ENCODE peak calls at places on chromosomes 3 and 15, in four cellular contexts. One of them, this sample, is unnamed.

GRCh38 chr3:42705962-42706585 is 3.5 kb upstream of the HHATL start:
- DNase-seq in choroid plexus epithelial cell: no peak
- DNase-seq in Calu3: no peak
- DNase-seq in osteocyte: peak; percentile 70
- DNase-seq in this sample: no peak

GRCh38 chr3:122033018-122033417 is 11.0 kb upstream of the ILDR1 start:
- DNase-seq in choroid plexus epithelial cell: no peak
- DNase-seq in Calu3: no peak
- DNase-seq in osteocyte: no peak
- DNase-seq in this sample: no peak

GRCh38 chr3:40725026-40725425 is 200.3 kb downstream of the ZNF621 start:
- DNase-seq in choroid plexus epithelial cell: no peak
- DNase-seq in Calu3: no peak
- DNase-seq in osteocyte: no peak
- DNase-seq in this sample: no peak

GRCh38 chr3:101146946-101147345 is 153.7 kb upstream of the ABI3BP start:
- DNase-seq in choroid plexus epithelial cell: peak; percentile 45
- DNase-seq in Calu3: no peak
- DNase-seq in osteocyte: no peak
- DNase-seq in this sample: no peak

GRCh38 chr3:49158108-49158709 is 7.9 kb downstream of the CCDC71 start:
- DNase-seq in choroid plexus epithelial cell: no peak
- DNase-seq in Calu3: peak; percentile 60
- DNase-seq in osteocyte: no peak
- DNase-seq in this sample: no peak

GRCh38 chr3:4587061-4587837 is 94.1 kb downstream of the ITPR1 start:
- DNase-seq in choroid plexus epithelial cell: no peak
- DNase-seq in Calu3: no peak
- DNase-seq in osteocyte: no peak
- DNase-seq in this sample: no peak

GRCh38 chr3:43034911-43035310 is 55.8 kb downstream of the GASK1A start:
- DNase-seq in choroid plexus epithelial cell: no peak
- DNase-seq in Calu3: no peak
- DNase-seq in osteocyte: peak; percentile 64
- DNase-seq in this sample: no peak

GRCh38 chr3:156705761-156706631 is 31.6 kb downstream of the TIPARP start:
- DNase-seq in choroid plexus epithelial cell: peak; percentile 39
- DNase-seq in Calu3: no peak
- DNase-seq in osteocyte: no peak
- DNase-seq in this sample: no peak

GRCh38 chr15:58444658-58445332 is 13.0 kb downstream of the LIPC start:
- DNase-seq in choroid plexus epithelial cell: no peak
- DNase-seq in Calu3: no peak
- DNase-seq in osteocyte: no peak
- DNase-seq in this sample: no peak

GRCh38 chr3:79139395-79140060 is 628.3 kb downstream of the ROBO1 start:
- DNase-seq in choroid plexus epithelial cell: peak; percentile 26
- DNase-seq in Calu3: no peak
- DNase-seq in osteocyte: no peak
- DNase-seq in this sample: no peak

GRCh38 chr15:60339236-60339635 is 58.5 kb downstream of the ANXA2 start:
- DNase-seq in choroid plexus epithelial cell: no peak
- DNase-seq in Calu3: no peak
- DNase-seq in osteocyte: no peak
- DNase-seq in this sample: no peak

GRCh38 chr15:60337069-60337468 is 60.7 kb downstream of the ANXA2 start:
- DNase-seq in choroid plexus epithelial cell: no peak
- DNase-seq in Calu3: no peak
- DNase-seq in osteocyte: no peak
- DNase-seq in this sample: no peak

GRCh38 chr15:60343221-60343970 is 54.4 kb downstream of the ANXA2 start:
- DNase-seq in choroid plexus epithelial cell: peak; percentile 55
- DNase-seq in Calu3: no peak
- DNase-seq in osteocyte: no peak
- DNase-seq in this sample: no peak

GRCh38 chr15:60340207-60340921 is 57.4 kb downstream of the ANXA2 start:
- DNase-seq in choroid plexus epithelial cell: peak; percentile 36
- DNase-seq in Calu3: no peak
- DNase-seq in osteocyte: no peak
- DNase-seq in this sample: no peak

GRCh38 chr15:60338810-60339209 is 59.0 kb downstream of the ANXA2 start:
- DNase-seq in choroid plexus epithelial cell: no peak
- DNase-seq in Calu3: peak; percentile 45
- DNase-seq in osteocyte: no peak
- DNase-seq in this sample: no peak
- TF ChIP-seq CTCF in choroid plexus epithelial cell: no peak
- TF ChIP-seq CTCF in Calu3: no peak
- TF ChIP-seq CTCF in osteocyte: no peak
- TF ChIP-seq CTCF in this sample: no peak

GRCh38 chr3:462851-463250 is 266.3 kb downstream of the CHL1 start:
- DNase-seq in choroid plexus epithelial cell: no peak
- DNase-seq in Calu3: no peak
- DNase-seq in osteocyte: no peak
- DNase-seq in this sample: no peak

GRCh38 chr3:473284-473800 is 276.8 kb downstream of the CHL1 start:
- DNase-seq in choroid plexus epithelial cell: no peak
- DNase-seq in Calu3: no peak
- DNase-seq in osteocyte: no peak
- DNase-seq in this sample: no peak

GRCh38 chr3:464255-464654 is 267.7 kb downstream of the CHL1 start:
- DNase-seq in choroid plexus epithelial cell: no peak
- DNase-seq in Calu3: no peak
- DNase-seq in osteocyte: no peak
- DNase-seq in this sample: no peak

GRCh38 chr3:463793-464192 is 267.2 kb downstream of the CHL1 start:
- DNase-seq in choroid plexus epithelial cell: no peak
- DNase-seq in Calu3: no peak
- DNase-seq in osteocyte: no peak
- DNase-seq in this sample: no peak

GRCh38 chr3:468172-468571 is 271.6 kb downstream of the CHL1 start:
- DNase-seq in choroid plexus epithelial cell: no peak
- DNase-seq in Calu3: peak; percentile 6
- DNase-seq in osteocyte: no peak
- DNase-seq in this sample: no peak
- TF ChIP-seq CTCF in choroid plexus epithelial cell: peak; percentile 40
- TF ChIP-seq CTCF in Calu3: peak; percentile 34
- TF ChIP-seq CTCF in osteocyte: peak; percentile 8
- TF ChIP-seq CTCF in this sample: no peak

GRCh38 chr3:172615296-172615695 is 92.1 kb upstream of the TNFSF10 start:
- DNase-seq in choroid plexus epithelial cell: no peak
- DNase-seq in Calu3: no peak
- DNase-seq in osteocyte: no peak
- DNase-seq in this sample: no peak

GRCh38 chr3:172613845-172614244 is 90.6 kb upstream of the TNFSF10 start:
- DNase-seq in choroid plexus epithelial cell: no peak
- DNase-seq in Calu3: no peak
- DNase-seq in osteocyte: no peak
- DNase-seq in this sample: no peak

GRCh38 chr3:172616061-172616461 is 92.8 kb upstream of the TNFSF10 start:
- DNase-seq in choroid plexus epithelial cell: peak; percentile 67
- DNase-seq in Calu3: no peak
- DNase-seq in osteocyte: no peak
- DNase-seq in this sample: no peak

GRCh38 chr3:172614340-172615274 is 91.4 kb upstream of the TNFSF10 start:
- DNase-seq in choroid plexus epithelial cell: no peak
- DNase-seq in Calu3: no peak
- DNase-seq in osteocyte: no peak
- DNase-seq in this sample: no peak

DNA sequence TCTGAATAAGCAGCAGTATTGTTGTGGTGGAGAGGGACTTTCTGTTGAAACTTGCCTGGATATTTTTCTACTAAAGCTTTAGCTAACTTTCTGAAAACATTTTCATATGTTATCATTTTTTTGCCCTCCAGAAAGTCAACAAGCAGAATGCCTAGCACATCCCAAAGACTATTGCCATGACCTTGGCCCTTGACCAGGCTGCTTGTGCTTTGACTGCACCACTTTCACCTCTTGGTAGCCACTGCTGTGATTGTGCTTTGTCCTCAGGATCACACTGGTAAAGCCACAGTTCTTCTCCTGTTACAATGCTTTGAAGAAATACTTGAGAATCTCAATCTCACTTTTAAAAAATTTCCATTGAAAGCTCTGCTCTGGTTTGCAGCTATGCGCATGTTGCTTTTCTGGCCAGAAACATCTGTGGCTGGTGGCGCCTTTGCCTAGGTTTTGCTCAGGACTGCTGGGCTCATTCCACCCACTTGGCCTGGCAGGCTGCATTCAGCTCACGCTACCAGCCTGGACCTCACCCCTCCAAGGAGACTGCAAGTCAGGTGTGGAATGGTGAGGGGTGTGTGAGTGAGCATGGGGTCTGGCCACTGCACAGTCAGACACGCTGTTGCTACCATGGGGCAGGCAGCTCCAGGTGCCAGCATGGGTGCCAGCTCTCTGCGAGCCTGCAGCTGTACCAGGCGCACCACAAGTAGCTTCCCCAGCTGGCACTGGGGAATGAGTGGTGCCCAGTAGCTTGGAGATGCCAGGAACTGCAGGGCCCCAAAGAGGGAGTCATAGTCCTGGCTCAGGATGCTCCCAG is 89.8 kb upstream of the TNFSF10 start:
- DNase-seq in choroid plexus epithelial cell: no peak
- DNase-seq in Calu3: no peak
- DNase-seq in osteocyte: no peak
- DNase-seq in this sample: no peak
- TF ChIP-seq CTCF in choroid plexus epithelial cell: no peak
- TF ChIP-seq CTCF in Calu3: no peak
- TF ChIP-seq CTCF in osteocyte: no peak
- TF ChIP-seq CTCF in this sample: no peak

GRCh38 chr3:160486459-160486869 is 36.9 kb upstream of the TRIM59 start:
- DNase-seq in choroid plexus epithelial cell: peak; percentile 79
- DNase-seq in Calu3: peak; percentile 19
- DNase-seq in osteocyte: no peak
- DNase-seq in this sample: peak; percentile 36
- TF ChIP-seq CTCF in choroid plexus epithelial cell: peak; percentile 49
- TF ChIP-seq CTCF in Calu3: peak; percentile 73
- TF ChIP-seq CTCF in osteocyte: peak; percentile 67
- TF ChIP-seq CTCF in this sample: peak; percentile 41

GRCh38 chr3:149487598-149488197 is 13.2 kb downstream of the TM4SF4 start:
- DNase-seq in choroid plexus epithelial cell: no peak
- DNase-seq in Calu3: peak; percentile 79
- DNase-seq in osteocyte: no peak
- DNase-seq in this sample: no peak
- TF ChIP-seq CTCF in choroid plexus epithelial cell: peak; percentile 49
- TF ChIP-seq CTCF in Calu3: peak; percentile 91
- TF ChIP-seq CTCF in osteocyte: no peak
- TF ChIP-seq CTCF in this sample: peak; percentile 10

GRCh38 chr15:43190178-43190577 is 5.0 kb downstream of the CCNDBP1 start:
- DNase-seq in choroid plexus epithelial cell: peak; percentile 65
- DNase-seq in Calu3: no peak
- DNase-seq in osteocyte: no peak
- DNase-seq in this sample: no peak

GRCh38 chr15:43185161-43186002 is at the start of gene CCNDBP1:
- DNase-seq in choroid plexus epithelial cell: peak; percentile 46
- DNase-seq in Calu3: peak; percentile 92
- DNase-seq in osteocyte: peak; percentile 91
- DNase-seq in this sample: peak; percentile 66

GRCh38 chr15:43186003-43186353 is 775 bp downstream of the CCNDBP1 start:
- DNase-seq in choroid plexus epithelial cell: no peak
- DNase-seq in Calu3: peak; percentile 2
- DNase-seq in osteocyte: no peak
- DNase-seq in this sample: no peak

GRCh38 chr15:43189296-43189695 is 4.1 kb downstream of the CCNDBP1 start:
- DNase-seq in choroid plexus epithelial cell: no peak
- DNase-seq in Calu3: no peak
- DNase-seq in osteocyte: no peak
- DNase-seq in this sample: no peak

GRCh38 chr15:43187544-43188155 is 2.4 kb downstream of the CCNDBP1 start:
- DNase-seq in choroid plexus epithelial cell: peak; percentile 86
- DNase-seq in Calu3: no peak
- DNase-seq in osteocyte: no peak
- DNase-seq in this sample: peak; percentile 30
- TF ChIP-seq CTCF in choroid plexus epithelial cell: peak; percentile 72
- TF ChIP-seq CTCF in Calu3: no peak
- TF ChIP-seq CTCF in osteocyte: peak; percentile 74
- TF ChIP-seq CTCF in this sample: peak; percentile 69

GRCh38 chr15:69209661-69210060 is 49.2 kb downstream of the GLCE start:
- DNase-seq in choroid plexus epithelial cell: no peak
- DNase-seq in Calu3: no peak
- DNase-seq in osteocyte: no peak
- DNase-seq in this sample: no peak

GRCh38 chr15:69215636-69216035 is 55.2 kb downstream of the GLCE start:
- DNase-seq in choroid plexus epithelial cell: no peak
- DNase-seq in Calu3: no peak
- DNase-seq in osteocyte: no peak
- DNase-seq in this sample: no peak

GRCh38 chr15:69217381-69217780 is 56.9 kb downstream of the GLCE start:
- DNase-seq in choroid plexus epithelial cell: no peak
- DNase-seq in Calu3: no peak
- DNase-seq in osteocyte: no peak
- DNase-seq in this sample: no peak

GRCh38 chr15:69210574-69210973 is 50.1 kb downstream of the GLCE start:
- DNase-seq in choroid plexus epithelial cell: no peak
- DNase-seq in Calu3: no peak
- DNase-seq in osteocyte: no peak
- DNase-seq in this sample: no peak

GRCh38 chr15:69213786-69214185 is 53.4 kb downstream of the GLCE start:
- DNase-seq in choroid plexus epithelial cell: no peak
- DNase-seq in Calu3: no peak
- DNase-seq in osteocyte: no peak
- DNase-seq in this sample: no peak
- TF ChIP-seq CTCF in choroid plexus epithelial cell: peak; percentile 29
- TF ChIP-seq CTCF in Calu3: no peak
- TF ChIP-seq CTCF in osteocyte: peak; percentile 7
- TF ChIP-seq CTCF in this sample: no peak

GRCh38 chr15:52765779-52766178 is 24.4 kb downstream of the ONECUT1 start:
- DNase-seq in choroid plexus epithelial cell: peak; percentile 56
- DNase-seq in Calu3: peak; percentile 35
- DNase-seq in osteocyte: no peak
- DNase-seq in this sample: no peak
- TF ChIP-seq CTCF in choroid plexus epithelial cell: peak; percentile 63
- TF ChIP-seq CTCF in Calu3: no peak
- TF ChIP-seq CTCF in osteocyte: peak; percentile 33
- TF ChIP-seq CTCF in this sample: peak; percentile 3

This sample was measured in AG09319.